ENCODE peak calls at places on chromosomes 16 and 17, in ten cellular contexts. V is CD8-positive, alpha-beta T cell; T is PC-3; B is RWPE1; U is adrenal gland; J is breast epithelium; A is bronchial epithelial cell; K is IMR-90; G is Caco-2; F is right lobe of liver. S is an unnamed sample.

GRCh38 chr17:31524926-31525800 is 133.7 kb downstream of the RAB11FIP4 start:
- DNase-seq in F (peak), J (peak), G (peak), B (peak), T (peak), V (peak), U (peak), A (peak), K (peak), S (no peak)

GRCh38 chr16:84795338-84796053 is 24.3 kb upstream of the CRISPLD2 start:
- DNase-seq in G (no peak), T (no peak), U (peak), K (peak), A (peak), B (peak), J (no peak), V (no peak), F (no peak), S (no peak)

GRCh38 chr16:87169509-87169985 is 147.6 kb downstream of the C16orf95 start:
- DNase-seq in A (no peak), U (no peak), G (no peak), B (no peak), F (peak), K (peak), J (no peak), T (no peak), V (no peak), S (no peak)

GRCh38 chr17:21001111-21001812 is 41.5 kb downstream of the USP22 start:
- DNase-seq in J (no peak), G (no peak), A (no peak), B (no peak), K (no peak), F (no peak), V (no peak), T (no peak), U (peak), S (no peak)

GRCh38 chr17:54864636-54865420 is 35.8 kb upstream of the TOM1L1 start:
- DNase-seq in T (no peak), G (no peak), J (no peak), B (no peak), F (peak), K (no peak), A (no peak), V (no peak), U (no peak), S (no peak)

GRCh38 chr17:30716461-30717289 is 107.8 kb downstream of the CRLF3 start:
- DNase-seq in G (peak), A (no peak), T (no peak), J (no peak), V (no peak), F (no peak), B (no peak), U (no peak), K (peak), S (no peak)

GRCh38 chr17:10210151-10210574 is 11.8 kb upstream of the GAS7 start:
- DNase-seq in K (peak), F (no peak), A (peak), G (peak), J (no peak), V (no peak), T (peak), B (peak), U (no peak), S (no peak)

GRCh38 chr17:7886227-7887037 is 2.2 kb upstream of the CHD3 start:
- DNase-seq in K (peak), V (peak), T (peak), U (peak), F (no peak), A (peak), G (no peak), B (no peak), J (no peak), S (no peak)

GRCh38 chr16:74606521-74607309 is at the start of gene GLG1:
- DNase-seq in T (peak), B (peak), G (peak), J (peak), F (peak), K (peak), U (peak), A (peak), V (peak), S (peak)

GRCh38 chr17:75031972-75032895 is 14.5 kb downstream of the ATP5PD start:
- DNase-seq in V (peak), K (peak), U (peak), J (peak), A (peak), B (peak), F (peak), G (peak), T (peak), S (no peak)

GRCh38 chr17:36124879-36125824 is 21.5 kb downstream of the CCL4 start:
- DNase-seq in J (no peak), A (no peak), F (no peak), T (no peak), U (no peak), K (no peak), V (no peak), G (no peak), B (no peak), S (no peak)
- TF ChIP-seq CTCF in J (no peak), A (no peak), F (no peak), T (no peak), U (no peak), K (no peak), V (no peak), G (no peak), B (no peak), S (no peak)

GRCh38 chr16:89052824-89053724 is 40.6 kb upstream of the ACSF3 start:
- DNase-seq in T (peak), J (peak), B (peak), G (peak), F (no peak), U (no peak), K (peak), A (no peak), V (no peak), S (no peak)
- TF ChIP-seq CTCF in T (peak), J (no peak), B (no peak), G (no peak), F (no peak), U (no peak), K (no peak), A (no peak), V (no peak), S (no peak)

GRCh38 chr17:14061666-14062560 is 7.4 kb upstream of the COX10 start:
- DNase-seq in T (peak), K (peak), B (peak), G (no peak), V (no peak), J (no peak), U (peak), A (peak), F (no peak), S (no peak)
- TF ChIP-seq CTCF in T (no peak), K (peak), B (no peak), G (no peak), V (no peak), J (no peak), U (no peak), A (peak), F (no peak), S (no peak)

GRCh38 chr17:82037113-82037888 is at the start of gene DCXR:
- DNase-seq in T (peak), J (peak), K (peak), G (peak), V (peak), B (peak), F (peak), U (peak), A (peak), S (peak)
- TF ChIP-seq CTCF in T (peak), J (peak), K (peak), G (peak), V (peak), B (peak), F (peak), U (peak), A (peak), S (peak)

GRCh38 chr17:38970804-38971203 is 3.6 kb upstream of the FBXO47 start:
- DNase-seq in T (peak), G (no peak), U (no peak), V (no peak), A (peak), J (no peak), B (no peak), F (no peak), K (no peak), S (no peak)
- TF ChIP-seq CTCF in T (no peak), G (no peak), U (no peak), V (peak), A (no peak), J (no peak), B (no peak), F (no peak), K (no peak), S (no peak)

GRCh38 chr16:1510941-1511351 is 17.8 kb downstream of the TELO2 start:
- DNase-seq in A (no peak), F (no peak), K (no peak), T (no peak), B (no peak), V (no peak), U (no peak), J (no peak), G (no peak), S (no peak)
- TF ChIP-seq CTCF in A (no peak), F (no peak), K (no peak), T (no peak), B (no peak), V (no peak), U (no peak), J (no peak), G (no peak), S (no peak)

DNA sequence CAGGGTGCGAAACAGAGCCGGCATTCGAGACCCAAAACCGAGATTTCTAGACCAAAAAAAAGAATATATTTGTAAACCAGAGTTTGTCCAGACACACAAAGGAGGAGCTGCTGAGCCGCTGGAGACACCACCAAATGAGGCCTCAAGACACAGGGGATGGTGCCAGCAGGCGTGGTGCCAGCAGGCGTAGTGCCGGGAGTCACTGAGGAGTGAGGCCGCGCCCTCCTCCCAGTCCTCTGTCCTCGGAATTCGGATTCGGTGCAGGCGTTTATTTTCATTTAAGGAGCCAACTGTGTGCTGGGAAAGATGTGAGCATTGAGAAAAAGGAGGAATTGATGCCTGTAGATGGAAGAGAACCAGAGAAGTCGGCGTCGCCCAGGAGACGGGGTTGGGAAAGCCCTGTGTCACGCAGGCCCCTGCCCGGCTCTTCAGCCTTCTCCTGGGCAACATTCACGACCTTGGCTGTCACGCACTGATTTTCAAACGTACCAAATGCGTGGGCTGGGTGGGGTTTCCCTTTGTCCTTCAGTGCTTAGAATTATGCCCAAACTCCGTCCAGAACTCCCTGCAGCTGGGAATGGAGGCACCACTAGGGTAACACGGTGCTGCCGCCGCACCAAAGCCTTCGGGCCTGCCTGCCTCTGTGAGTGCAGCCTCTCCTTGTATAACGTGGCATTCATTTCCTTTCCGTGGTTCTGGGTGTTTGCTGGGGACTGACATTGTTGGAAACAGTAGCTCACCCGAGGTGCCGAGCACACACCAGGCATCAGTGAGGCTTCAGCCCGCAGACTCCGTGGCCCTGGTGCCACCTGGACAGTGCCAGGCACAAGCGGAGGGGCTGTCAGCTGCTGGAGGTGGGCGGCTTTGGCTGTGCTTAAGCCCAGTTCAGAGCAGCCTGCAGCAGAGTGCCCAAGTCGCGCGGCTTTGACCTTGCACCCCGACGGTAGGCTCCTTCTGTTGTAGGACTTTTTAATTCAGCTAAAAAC is 49.0 kb upstream of the CHMP6 start:
- DNase-seq in U (peak), K (peak), V (no peak), J (peak), A (peak), F (no peak), B (peak), G (no peak), T (no peak), S (no peak)
- TF ChIP-seq CTCF in U (no peak), K (peak), V (no peak), J (no peak), A (no peak), F (no peak), B (no peak), G (no peak), T (no peak), S (no peak)